ENCODE peak calls at places on chromosome 16, in eight cellular contexts. Y, A, L, V, M, S, T and D are unnamed samples.

GRCh38 chr16:66898933-66899309 is 18.6 kb downstream of the PDP2 start:
- DNase-seq in Y (no peak), A (no peak), L (no peak), V (no peak), M (no peak), S (no peak), T (no peak), D (no peak)

GRCh38 chr16:856811-857210 is 56.3 kb upstream of the GNG13 start:
- DNase-seq in Y (no peak), A (no peak), L (no peak), V (no peak), M (no peak), S (no peak), T (peak), D (no peak)

GRCh38 chr16:85573696-85574641 is 39.2 kb upstream of the GSE1 start:
- DNase-seq in Y (peak), A (no peak), L (no peak), V (peak), M (peak), S (peak), T (peak), D (no peak)

GRCh38 chr16:53775821-53776431 is 72.0 kb downstream of the FTO start:
- DNase-seq in Y (no peak), A (peak), L (no peak), V (peak), M (no peak), S (no peak), T (no peak), D (no peak)

GRCh38 chr16:26645629-26646028 is 421.1 kb upstream of the C16orf82 start:
- DNase-seq in Y (no peak), A (no peak), L (no peak), V (no peak), M (peak), S (peak), T (no peak), D (no peak)

GRCh38 chr16:56749806-56750491 is 20.0 kb downstream of the NUP93 start:
- DNase-seq in Y (no peak), A (no peak), L (no peak), V (no peak), M (no peak), S (no peak), T (no peak), D (no peak)

GRCh38 chr16:84617068-84617630 is 729 bp downstream of the COTL1 start:
- DNase-seq in Y (no peak), A (no peak), L (peak), V (no peak), M (peak), S (no peak), T (no peak), D (peak)

GRCh38 chr16:88381820-88382451 is 823 bp upstream of the ZNF469 start:
- DNase-seq in Y (no peak), A (no peak), L (peak), V (no peak), M (no peak), S (peak), T (peak), D (no peak)

GRCh38 chr16:67995423-67995822 is 3.9 kb downstream of the DPEP2 start:
- DNase-seq in Y (no peak), A (no peak), L (no peak), V (no peak), M (no peak), S (no peak), T (no peak), D (peak)

GRCh38 chr16:53061701-53062159 is 6.9 kb downstream of the CHD9 start:
- DNase-seq in Y (no peak), A (no peak), L (peak), V (no peak), M (no peak), S (no peak), T (no peak), D (peak)

GRCh38 chr16:24166684-24167083 is 89.5 kb upstream of the CACNG3 start:
- DNase-seq in Y (no peak), A (no peak), L (no peak), V (no peak), M (no peak), S (no peak), T (no peak), D (no peak)

GRCh38 chr16:68070811-68071546 is 14.2 kb upstream of the NFATC3 start:
- DNase-seq in Y (no peak), A (no peak), L (no peak), V (no peak), M (no peak), S (no peak), T (no peak), D (peak)

GRCh38 chr16:918068-918467 is 52.7 kb downstream of the LMF1 start:
- DNase-seq in Y (no peak), A (no peak), L (no peak), V (no peak), M (no peak), S (no peak), T (peak), D (no peak)

GRCh38 chr16:58331024-58331707 is 36.3 kb upstream of the PRSS54 start:
- DNase-seq in Y (no peak), A (no peak), L (no peak), V (no peak), M (peak), S (peak), T (no peak), D (no peak)

GRCh38 chr16:51949260-51949659 is 597.7 kb downstream of the TOX3 start:
- DNase-seq in Y (no peak), A (no peak), L (no peak), V (peak), M (no peak), S (peak), T (no peak), D (no peak)

GRCh38 chr16:49961087-49961486 is 63.9 kb upstream of the CNEP1R1 start:
- DNase-seq in Y (no peak), A (peak), L (no peak), V (peak), M (no peak), S (no peak), T (no peak), D (no peak)

GRCh38 chr16:25192096-25192495 is 24.7 kb upstream of the AQP8 start:
- DNase-seq in Y (no peak), A (no peak), L (no peak), V (no peak), M (no peak), S (no peak), T (no peak), D (no peak)

GRCh38 chr16:55622930-55623561 is 32.7 kb upstream of the SLC6A2 start:
- DNase-seq in Y (no peak), A (no peak), L (no peak), V (no peak), M (peak), S (peak), T (no peak), D (no peak)

GRCh38 chr16:23072769-23073549 is 76.3 kb downstream of the USP31 start:
- DNase-seq in Y (no peak), A (no peak), L (no peak), V (no peak), M (no peak), S (no peak), T (no peak), D (no peak)

GRCh38 chr16:4344659-4345438 is 6.3 kb downstream of the PAM16 start:
- DNase-seq in Y (no peak), A (no peak), L (no peak), V (peak), M (no peak), S (no peak), T (no peak), D (no peak)

GRCh38 chr16:23838485-23839142 is 2.8 kb downstream of the PRKCB start:
- DNase-seq in Y (no peak), A (no peak), L (no peak), V (no peak), M (no peak), S (no peak), T (no peak), D (no peak)

GRCh38 chr16:69424053-69424934 is at the start of gene CYB5B:
- DNase-seq in Y (peak), A (peak), L (peak), V (peak), M (peak), S (peak), T (peak), D (peak)

GRCh38 chr16:53435066-53435688 is 906 bp downstream of the RBL2 start:
- DNase-seq in Y (peak), A (peak), L (no peak), V (peak), M (peak), S (peak), T (peak), D (peak)

GRCh38 chr16:9039208-9039607 is 52.2 kb upstream of the HAPSTR1 start:
- DNase-seq in Y (no peak), A (no peak), L (no peak), V (peak), M (no peak), S (peak), T (no peak), D (no peak)

GRCh38 chr16:10885246-10885645 is 8.2 kb downstream of the CIITA start:
- DNase-seq in Y (no peak), A (no peak), L (no peak), V (no peak), M (no peak), S (no peak), T (no peak), D (no peak)

GRCh38 chr16:50462793-50463507 is 85.2 kb upstream of the NKD1 start:
- DNase-seq in Y (no peak), A (no peak), L (no peak), V (no peak), M (peak), S (no peak), T (no peak), D (no peak)

GRCh38 chr16:65153365-65154105 is 31.7 kb upstream of the CDH11 start:
- DNase-seq in Y (no peak), A (no peak), L (no peak), V (no peak), M (no peak), S (no peak), T (no peak), D (no peak)

GRCh38 chr16:23999663-24000062 is 163.9 kb downstream of the PRKCB start:
- DNase-seq in Y (no peak), A (no peak), L (no peak), V (no peak), M (no peak), S (no peak), T (no peak), D (peak)

GRCh38 chr16:88355093-88355388 is 27.7 kb upstream of the ZNF469 start:
- DNase-seq in Y (no peak), A (no peak), L (peak), V (no peak), M (no peak), S (no peak), T (no peak), D (no peak)

GRCh38 chr16:3095869-3096268 is 3.2 kb downstream of the ZSCAN10 start:
- DNase-seq in Y (no peak), A (no peak), L (peak), V (no peak), M (peak), S (no peak), T (peak), D (peak)

GRCh38 chr16:74726736-74727135 is 26.1 kb upstream of the MLKL start:
- DNase-seq in Y (no peak), A (no peak), L (no peak), V (no peak), M (peak), S (no peak), T (peak), D (no peak)

GRCh38 chr16:77064037-77064436 is 127.0 kb upstream of the MON1B start:
- DNase-seq in Y (no peak), A (no peak), L (no peak), V (no peak), M (peak), S (no peak), T (no peak), D (no peak)

GRCh38 chr16:82047374-82047773 is 12.3 kb downstream of the HSD17B2 start:
- DNase-seq in Y (no peak), A (no peak), L (no peak), V (no peak), M (no peak), S (no peak), T (no peak), D (no peak)

GRCh38 chr16:84818989-84819643 is 669 bp upstream of the CRISPLD2 start:
- DNase-seq in Y (no peak), A (no peak), L (no peak), V (no peak), M (peak), S (no peak), T (peak), D (no peak)

GRCh38 chr16:15653227-15653626 is 3.2 kb downstream of the NDE1 start:
- DNase-seq in Y (no peak), A (peak), L (no peak), V (peak), M (no peak), S (no peak), T (no peak), D (no peak)

GRCh38 chr16:89491238-89491869 is 993 bp upstream of the ANKRD11 start:
- DNase-seq in Y (no peak), A (no peak), L (no peak), V (peak), M (peak), S (no peak), T (peak), D (peak)

GRCh38 chr16:89489040-89489721 is 1.2 kb downstream of the ANKRD11 start:
- DNase-seq in Y (peak), A (peak), L (peak), V (peak), M (peak), S (peak), T (peak), D (peak)

GRCh38 chr16:89489731-89490385 is 503 bp downstream of the ANKRD11 start:
- DNase-seq in Y (no peak), A (no peak), L (peak), V (no peak), M (no peak), S (no peak), T (peak), D (peak)

GRCh38 chr16:89491974-89492687 is 1.8 kb upstream of the ANKRD11 start:
- DNase-seq in Y (no peak), A (no peak), L (no peak), V (no peak), M (no peak), S (no peak), T (no peak), D (no peak)

GRCh38 chr16:89490386-89491237 is at the start of gene ANKRD11:
- DNase-seq in Y (peak), A (peak), L (peak), V (peak), M (peak), S (peak), T (peak), D (peak)
- TF ChIP-seq CTCF in Y (peak), A (no peak), L (peak), V (no peak), M (no peak), S (no peak), T (no peak), D (no peak)

DNA sequence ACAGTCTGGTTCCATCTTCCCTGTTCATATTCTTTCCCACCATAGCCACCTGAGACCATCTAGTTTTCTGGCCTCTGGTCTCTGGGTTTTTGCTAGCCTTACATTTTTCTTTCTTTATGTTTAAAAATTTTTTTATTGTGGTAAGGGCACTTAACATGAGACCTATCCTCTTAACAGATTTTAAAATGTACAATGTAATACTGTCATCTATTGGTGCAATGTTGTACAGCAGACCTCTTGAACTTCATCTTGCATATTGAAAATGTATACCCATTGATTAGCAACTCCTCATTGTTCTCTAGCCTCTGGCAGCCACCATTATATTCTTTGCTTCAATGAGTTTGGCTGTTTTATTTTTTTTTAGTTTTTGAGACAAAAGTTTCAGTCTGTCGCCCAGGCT is 39.2 kb downstream of the ITGAM start:
- DNase-seq in Y (no peak), A (no peak), L (no peak), V (no peak), M (no peak), S (no peak), T (no peak), D (no peak)
- TF ChIP-seq CTCF in Y (no peak), A (no peak), L (no peak), V (no peak), M (no peak), S (no peak), T (peak), D (no peak)

DNA sequence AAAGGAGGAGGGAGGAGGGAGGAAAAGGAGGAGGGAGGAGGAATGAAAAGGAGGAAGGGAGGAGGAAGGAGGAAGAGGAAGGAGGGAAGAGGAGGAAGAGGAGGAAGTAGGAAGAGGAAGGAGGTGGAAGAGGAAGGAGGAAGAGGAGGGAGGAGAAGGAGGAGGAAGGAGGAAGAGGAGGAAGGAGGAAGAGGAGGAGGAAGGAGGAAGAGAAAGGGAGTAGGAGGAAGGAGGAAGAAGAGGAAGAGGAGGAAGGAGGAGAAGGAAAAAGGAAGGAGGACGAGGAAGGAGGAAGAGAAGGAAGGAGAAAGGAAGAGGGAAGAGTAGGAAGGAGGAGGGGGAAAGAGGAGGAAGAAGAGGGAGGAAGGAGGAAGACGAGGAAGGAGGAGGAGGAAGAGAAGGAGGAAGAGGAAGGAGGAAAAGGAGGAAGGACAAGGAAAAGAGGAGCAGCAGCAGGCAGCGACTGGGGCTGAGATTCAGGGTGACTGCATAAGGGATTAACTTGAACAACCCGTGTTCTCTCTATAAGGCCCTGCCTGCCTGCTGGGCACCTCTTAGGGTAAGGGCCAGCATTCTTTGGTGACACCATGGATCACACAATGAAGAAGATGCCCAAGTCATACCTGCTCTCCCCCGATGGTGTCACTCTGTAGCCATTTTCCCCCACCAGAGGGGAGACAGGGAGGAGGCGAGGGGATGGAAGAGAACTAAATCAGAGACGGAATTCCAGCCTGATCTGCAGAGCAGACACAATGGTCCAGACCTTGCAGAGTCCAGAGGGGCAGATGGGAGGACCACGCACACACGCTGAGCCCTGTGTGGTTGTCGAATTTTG is 1.4 kb upstream of the IL34 start:
- DNase-seq in Y (no peak), A (no peak), L (no peak), V (no peak), M (peak), S (no peak), T (no peak), D (peak)
- TF ChIP-seq CTCF in Y (no peak), A (no peak), L (no peak), V (no peak), M (peak), S (no peak), T (no peak), D (no peak)

GRCh38 chr16:83403751-83404150 is 404.0 kb upstream of the HSBP1 start:
- DNase-seq in Y (no peak), A (no peak), L (no peak), V (no peak), M (no peak), S (no peak), T (no peak), D (no peak)

GRCh38 chr16:83400234-83400633 is 407.5 kb upstream of the HSBP1 start:
- DNase-seq in Y (no peak), A (no peak), L (no peak), V (peak), M (peak), S (no peak), T (no peak), D (no peak)

GRCh38 chr16:83402969-83403368 is 404.8 kb upstream of the HSBP1 start:
- DNase-seq in Y (no peak), A (no peak), L (no peak), V (peak), M (no peak), S (no peak), T (no peak), D (no peak)

GRCh38 chr16:83404261-83404660 is 403.5 kb upstream of the HSBP1 start:
- DNase-seq in Y (no peak), A (no peak), L (no peak), V (no peak), M (no peak), S (no peak), T (no peak), D (no peak)

GRCh38 chr16:83402160-83402794 is 405.5 kb upstream of the HSBP1 start:
- DNase-seq in Y (no peak), A (no peak), L (no peak), V (no peak), M (peak), S (no peak), T (no peak), D (no peak)
- TF ChIP-seq CTCF in Y (no peak), A (no peak), L (no peak), V (no peak), M (peak), S (no peak), T (no peak), D (no peak)

GRCh38 chr16:87076950-87077749 is 240.0 kb downstream of the C16orf95 start:
- DNase-seq in Y (no peak), A (no peak), L (peak), V (peak), M (peak), S (peak), T (no peak), D (peak)
- TF ChIP-seq CTCF in Y (peak), A (peak), L (peak), V (peak), M (peak), S (peak), T (peak), D (peak)

DNA sequence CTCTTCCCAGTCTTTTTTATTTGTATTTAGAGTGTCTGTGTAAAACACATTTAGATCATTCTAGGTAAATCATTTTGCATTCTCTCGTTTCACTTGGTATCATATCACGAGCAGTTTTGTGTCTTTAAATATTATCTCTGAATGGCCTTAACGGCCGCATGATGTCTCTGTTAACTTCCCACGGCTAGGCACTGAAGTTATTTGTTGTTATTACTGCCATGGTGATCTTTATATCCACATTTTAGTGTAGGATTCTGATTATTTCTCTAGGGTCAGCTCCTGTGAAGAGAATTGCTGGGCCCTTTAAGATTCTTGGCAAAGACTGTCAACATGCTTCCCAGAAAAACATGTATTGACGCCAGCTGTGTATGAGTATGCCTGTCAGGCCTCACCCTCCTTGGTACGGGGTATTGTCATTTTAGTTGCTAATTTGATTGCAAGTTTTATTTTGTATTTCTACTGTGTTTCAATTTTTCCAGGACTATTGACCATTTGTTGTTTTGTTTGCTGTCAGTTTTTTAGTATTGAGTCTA is 263.5 kb downstream of the SNX29 start:
- DNase-seq in Y (no peak), A (no peak), L (no peak), V (peak), M (no peak), S (no peak), T (no peak), D (no peak)
- TF ChIP-seq CTCF in Y (no peak), A (no peak), L (no peak), V (no peak), M (no peak), S (no peak), T (no peak), D (no peak)